ENCODE peak calls at places on chromosomes 11 and 22, in four cellular contexts. D is epithelial cell of esophagus; F is stimulated activated CD4-positive, alpha-beta T cell treated with anti-CD3 and anti-CD28 coated beads, Interleukin-4, amount 100 ng/mL, for 48 hours; I is osteocyte. K is an unnamed sample.
A peak's percentile ranks its signal among the peaks of the same experiment; 100 is the strongest.

GRCh38 chr11:68298659-68299516 is 13.5 kb upstream of the LRP5 start:
- DNase-seq in F (no peak), I (no peak), D (no peak), K (no peak)

GRCh38 chr11:39965701-39966100 is 1493.8 kb downstream of the LRRC4C start:
- DNase-seq in I (no peak), F (no peak), D (no peak), K (no peak)

GRCh38 chr11:30821438-30821965 is 235.3 kb upstream of the MPPED2 start:
- DNase-seq in F (no peak), D (no peak), I (no peak), K (no peak)

GRCh38 chr11:71302911-71303310 is 50.5 kb upstream of the SHANK2 start:
- DNase-seq in F (no peak), I (no peak), D (no peak), K (no peak)

GRCh38 chr22:41966607-41967240 is 2.5 kb upstream of the SEPTIN3 start:
- DNase-seq in I (no peak), D (peak; percentile 86), F (no peak), K (peak; percentile 87)

GRCh38 chr11:61510980-61511373 is 2.4 kb downstream of the LRRC10B start:
- DNase-seq in D (no peak), F (no peak), I (no peak), K (no peak)

GRCh38 chr11:120558754-120559431 is 47.3 kb downstream of the GRIK4 start:
- DNase-seq in F (no peak), D (no peak), I (no peak), K (no peak)

GRCh38 chr22:30262917-30263741 is 3.5 kb downstream of the OSM start:
- DNase-seq in F (peak; percentile 84), I (peak; percentile 92), D (peak; percentile 53), K (no peak)

GRCh38 chr11:125257751-125258150 is 93.2 kb downstream of the PKNOX2 start:
- DNase-seq in F (no peak), I (no peak), D (no peak), K (no peak)

GRCh38 chr11:1130276-1131032 is 27.3 kb upstream of the MUC5AC start:
- DNase-seq in D (no peak), I (no peak), F (no peak), K (no peak)

GRCh38 chr11:134482128-134482527 is 70.1 kb upstream of the B3GAT1 start:
- DNase-seq in I (no peak), D (no peak), F (no peak), K (no peak)

GRCh38 chr22:49657275-49657973 is 170.2 kb downstream of the BRD1 start:
- DNase-seq in F (peak; percentile 68), D (no peak), I (no peak), K (no peak)

GRCh38 chr11:32792111-32792947 is 2.1 kb downstream of the CCDC73 start:
- DNase-seq in I (no peak), D (peak; percentile 41), F (no peak), K (no peak)

GRCh38 chr11:7596975-7597391 is 76.3 kb downstream of the CYB5R2 start:
- DNase-seq in D (peak; percentile 91), F (no peak), I (no peak), K (peak; percentile 91)

GRCh38 chr11:126723665-126724045 is 276.9 kb downstream of the KIRREL3 start:
- DNase-seq in F (no peak), D (no peak), I (no peak), K (no peak)

GRCh38 chr11:69887841-69888670 is 68.8 kb upstream of the FGF3 start:
- DNase-seq in F (no peak), D (no peak), I (no peak), K (no peak)

GRCh38 chr22:19115628-19116027 is 6.6 kb downstream of the DGCR2 start:
- DNase-seq in F (no peak), I (no peak), D (peak; percentile 27), K (no peak)

GRCh38 chr11:64069401-64070300 is 33.9 kb downstream of the FLRT1 start:
- DNase-seq in D (no peak), I (no peak), F (no peak), K (no peak)

GRCh38 chr11:46711288-46711687 is 7.7 kb upstream of the F2 start:
- DNase-seq in D (no peak), F (no peak), I (no peak), K (no peak)

GRCh38 chr11:66080055-66080817 is 10.2 kb downstream of the PACS1 start:
- DNase-seq in D (peak; percentile 85), I (peak; percentile 62), F (peak; percentile 37), K (peak; percentile 66)

GRCh38 chr11:84022221-84022620 is 736.1 kb upstream of the CCDC90B start:
- DNase-seq in F (no peak), D (no peak), I (no peak), K (no peak)

GRCh38 chr11:78176605-78177141 is 11.8 kb downstream of the KCTD21 start:
- DNase-seq in D (no peak), I (no peak), F (no peak), K (no peak)

GRCh38 chr11:65695459-65696241 is 16.4 kb upstream of the KAT5 start:
- DNase-seq in I (no peak), D (peak; percentile 37), F (no peak), K (peak; percentile 57)

GRCh38 chr11:106063009-106063408 is 14.1 kb downstream of the KBTBD3 start:
- DNase-seq in D (no peak), I (no peak), F (no peak), K (no peak)

GRCh38 chr11:83472328-83472727 is 186.2 kb upstream of the CCDC90B start:
- DNase-seq in F (no peak), D (no peak), I (no peak), K (no peak)

GRCh38 chr22:30305906-30306628 is 16.8 kb upstream of the CASTOR1 start:
- DNase-seq in F (no peak), D (peak; percentile 54), I (no peak), K (peak; percentile 60)

GRCh38 chr22:40526960-40527359 is 109.6 kb downstream of the MRTFA start:
- DNase-seq in I (no peak), D (no peak), F (no peak), K (no peak)

GRCh38 chr22:33271390-33272161 is 213.4 kb upstream of the SYN3 start:
- DNase-seq in F (no peak), I (no peak), D (no peak), K (no peak)

GRCh38 chr11:68974421-68975194 is 6.2 kb downstream of the MRGPRD start:
- DNase-seq in D (peak; percentile 19), F (no peak), I (peak; percentile 82), K (no peak)

GRCh38 chr22:43060213-43060612 is 29.0 kb downstream of the TTLL1 start:
- DNase-seq in I (no peak), F (peak; percentile 70), D (peak; percentile 29), K (no peak)

K was measured in mammary epithelial cell.